ENCODE peak calls at places on chromosomes 5 and 9, in seven cellular contexts. One of them, this sample, is unnamed.

GRCh38 chr9:4106081-4106491 is 193.8 kb downstream of the GLIS3 start:
- DNase-seq in H7: no peak
- DNase-seq in A549: no peak
- DNase-seq in mesothelial cell of epicardium: no peak
- DNase-seq in NCI-H1092: no peak
- DNase-seq in upper lobe of right lung: no peak
- DNase-seq in stimulated activated CD8-positive, alpha-beta memory T cell treated with anti-CD3 and anti-CD28 coated beads, Interleukin-4, amount 100 ng/mL, for 1 hour: no peak
- DNase-seq in this sample: no peak

GRCh38 chr5:149471406-149472183 is 79.6 kb downstream of the CSNK1A1 start:
- DNase-seq in upper lobe of right lung: no peak
- DNase-seq in H7: no peak
- DNase-seq in mesothelial cell of epicardium: no peak
- DNase-seq in A549: peak
- DNase-seq in NCI-H1092: no peak
- DNase-seq in stimulated activated CD8-positive, alpha-beta memory T cell treated with anti-CD3 and anti-CD28 coated beads, Interleukin-4, amount 100 ng/mL, for 1 hour: no peak
- DNase-seq in this sample: no peak

GRCh38 chr9:17906204-17906840 is 327.5 kb downstream of the SH3GL2 start:
- DNase-seq in A549: no peak
- DNase-seq in NCI-H1092: peak
- DNase-seq in mesothelial cell of epicardium: peak
- DNase-seq in H7: peak
- DNase-seq in stimulated activated CD8-positive, alpha-beta memory T cell treated with anti-CD3 and anti-CD28 coated beads, Interleukin-4, amount 100 ng/mL, for 1 hour: no peak
- DNase-seq in upper lobe of right lung: peak
- DNase-seq in this sample: no peak

GRCh38 chr5:35354751-35355150 is 124.5 kb upstream of the PRLR start:
- DNase-seq in upper lobe of right lung: no peak
- DNase-seq in NCI-H1092: no peak
- DNase-seq in H7: no peak
- DNase-seq in stimulated activated CD8-positive, alpha-beta memory T cell treated with anti-CD3 and anti-CD28 coated beads, Interleukin-4, amount 100 ng/mL, for 1 hour: no peak
- DNase-seq in mesothelial cell of epicardium: no peak
- DNase-seq in A549: no peak
- DNase-seq in this sample: no peak

GRCh38 chr9:122158202-122158601 is 1.4 kb downstream of the NDUFA8 start:
- DNase-seq in stimulated activated CD8-positive, alpha-beta memory T cell treated with anti-CD3 and anti-CD28 coated beads, Interleukin-4, amount 100 ng/mL, for 1 hour: no peak
- DNase-seq in NCI-H1092: no peak
- DNase-seq in A549: peak
- DNase-seq in mesothelial cell of epicardium: no peak
- DNase-seq in H7: peak
- DNase-seq in upper lobe of right lung: no peak
- DNase-seq in this sample: no peak

GRCh38 chr9:121734465-121734864 is 83.0 kb downstream of the DAB2IP start:
- DNase-seq in stimulated activated CD8-positive, alpha-beta memory T cell treated with anti-CD3 and anti-CD28 coated beads, Interleukin-4, amount 100 ng/mL, for 1 hour: no peak
- DNase-seq in mesothelial cell of epicardium: no peak
- DNase-seq in A549: no peak
- DNase-seq in upper lobe of right lung: no peak
- DNase-seq in H7: no peak
- DNase-seq in NCI-H1092: no peak
- DNase-seq in this sample: no peak

GRCh38 chr9:106859957-106860715 is 2.8 kb upstream of the ZNF462 start:
- DNase-seq in H7: peak
- DNase-seq in stimulated activated CD8-positive, alpha-beta memory T cell treated with anti-CD3 and anti-CD28 coated beads, Interleukin-4, amount 100 ng/mL, for 1 hour: no peak
- DNase-seq in A549: peak
- DNase-seq in mesothelial cell of epicardium: peak
- DNase-seq in NCI-H1092: no peak
- DNase-seq in upper lobe of right lung: peak
- DNase-seq in this sample: no peak

GRCh38 chr5:96254980-96255681 is 177.9 kb downstream of the PCSK1 start:
- DNase-seq in NCI-H1092: no peak
- DNase-seq in A549: no peak
- DNase-seq in stimulated activated CD8-positive, alpha-beta memory T cell treated with anti-CD3 and anti-CD28 coated beads, Interleukin-4, amount 100 ng/mL, for 1 hour: no peak
- DNase-seq in upper lobe of right lung: no peak
- DNase-seq in H7: no peak
- DNase-seq in mesothelial cell of epicardium: no peak
- DNase-seq in this sample: no peak

GRCh38 chr5:125011014-125011413 is 264.6 kb upstream of the ZNF608 start:
- DNase-seq in A549: no peak
- DNase-seq in mesothelial cell of epicardium: no peak
- DNase-seq in NCI-H1092: no peak
- DNase-seq in H7: no peak
- DNase-seq in upper lobe of right lung: no peak
- DNase-seq in stimulated activated CD8-positive, alpha-beta memory T cell treated with anti-CD3 and anti-CD28 coated beads, Interleukin-4, amount 100 ng/mL, for 1 hour: no peak
- DNase-seq in this sample: no peak

GRCh38 chr5:127505819-127506218 is 11.6 kb upstream of the PRRC1 start:
- DNase-seq in stimulated activated CD8-positive, alpha-beta memory T cell treated with anti-CD3 and anti-CD28 coated beads, Interleukin-4, amount 100 ng/mL, for 1 hour: no peak
- DNase-seq in A549: no peak
- DNase-seq in NCI-H1092: no peak
- DNase-seq in mesothelial cell of epicardium: no peak
- DNase-seq in upper lobe of right lung: no peak
- DNase-seq in H7: no peak
- DNase-seq in this sample: no peak

GRCh38 chr9:119280740-119281485 is 88.3 kb downstream of the BRINP1 start:
- DNase-seq in stimulated activated CD8-positive, alpha-beta memory T cell treated with anti-CD3 and anti-CD28 coated beads, Interleukin-4, amount 100 ng/mL, for 1 hour: no peak
- DNase-seq in NCI-H1092: no peak
- DNase-seq in A549: no peak
- DNase-seq in H7: no peak
- DNase-seq in upper lobe of right lung: no peak
- DNase-seq in mesothelial cell of epicardium: no peak
- DNase-seq in this sample: no peak

GRCh38 chr9:23041466-23041865 is 594.8 kb downstream of the DMRTA1 start:
- DNase-seq in upper lobe of right lung: no peak
- DNase-seq in stimulated activated CD8-positive, alpha-beta memory T cell treated with anti-CD3 and anti-CD28 coated beads, Interleukin-4, amount 100 ng/mL, for 1 hour: no peak
- DNase-seq in mesothelial cell of epicardium: no peak
- DNase-seq in NCI-H1092: no peak
- DNase-seq in A549: no peak
- DNase-seq in H7: no peak
- DNase-seq in this sample: no peak

GRCh38 chr5:107401470-107402085 is 269.2 kb downstream of the EFNA5 start:
- DNase-seq in H7: no peak
- DNase-seq in mesothelial cell of epicardium: no peak
- DNase-seq in NCI-H1092: peak
- DNase-seq in upper lobe of right lung: no peak
- DNase-seq in stimulated activated CD8-positive, alpha-beta memory T cell treated with anti-CD3 and anti-CD28 coated beads, Interleukin-4, amount 100 ng/mL, for 1 hour: no peak
- DNase-seq in A549: no peak
- DNase-seq in this sample: no peak

GRCh38 chr5:112742424-112742823 is 4.7 kb downstream of the APC start:
- DNase-seq in upper lobe of right lung: no peak
- DNase-seq in NCI-H1092: no peak
- DNase-seq in H7: no peak
- DNase-seq in stimulated activated CD8-positive, alpha-beta memory T cell treated with anti-CD3 and anti-CD28 coated beads, Interleukin-4, amount 100 ng/mL, for 1 hour: no peak
- DNase-seq in mesothelial cell of epicardium: no peak
- DNase-seq in A549: no peak
- DNase-seq in this sample: no peak

GRCh38 chr9:117714282-117714681 is 10.1 kb downstream of the TLR4 start:
- DNase-seq in upper lobe of right lung: no peak
- DNase-seq in mesothelial cell of epicardium: no peak
- DNase-seq in NCI-H1092: no peak
- DNase-seq in stimulated activated CD8-positive, alpha-beta memory T cell treated with anti-CD3 and anti-CD28 coated beads, Interleukin-4, amount 100 ng/mL, for 1 hour: no peak
- DNase-seq in A549: no peak
- DNase-seq in H7: peak
- DNase-seq in this sample: peak

GRCh38 chr9:101995231-101995630 is 256.8 kb upstream of the GRIN3A start:
- DNase-seq in NCI-H1092: no peak
- DNase-seq in A549: peak
- DNase-seq in stimulated activated CD8-positive, alpha-beta memory T cell treated with anti-CD3 and anti-CD28 coated beads, Interleukin-4, amount 100 ng/mL, for 1 hour: no peak
- DNase-seq in H7: no peak
- DNase-seq in upper lobe of right lung: no peak
- DNase-seq in mesothelial cell of epicardium: no peak
- DNase-seq in this sample: no peak

GRCh38 chr5:9498541-9499497 is 47.1 kb downstream of the SEMA5A start:
- DNase-seq in A549: no peak
- DNase-seq in mesothelial cell of epicardium: no peak
- DNase-seq in H7: peak
- DNase-seq in stimulated activated CD8-positive, alpha-beta memory T cell treated with anti-CD3 and anti-CD28 coated beads, Interleukin-4, amount 100 ng/mL, for 1 hour: no peak
- DNase-seq in NCI-H1092: no peak
- DNase-seq in upper lobe of right lung: no peak
- DNase-seq in this sample: no peak

GRCh38 chr9:36728651-36729520 is 156.2 kb downstream of the MELK start:
- DNase-seq in stimulated activated CD8-positive, alpha-beta memory T cell treated with anti-CD3 and anti-CD28 coated beads, Interleukin-4, amount 100 ng/mL, for 1 hour: peak
- DNase-seq in NCI-H1092: peak
- DNase-seq in H7: peak
- DNase-seq in mesothelial cell of epicardium: peak
- DNase-seq in A549: peak
- DNase-seq in upper lobe of right lung: peak
- DNase-seq in this sample: peak

GRCh38 chr5:171420429-171421231 is 1.2 kb downstream of the FGF18 start:
- DNase-seq in upper lobe of right lung: peak
- DNase-seq in H7: peak
- DNase-seq in A549: no peak
- DNase-seq in mesothelial cell of epicardium: no peak
- DNase-seq in NCI-H1092: peak
- DNase-seq in stimulated activated CD8-positive, alpha-beta memory T cell treated with anti-CD3 and anti-CD28 coated beads, Interleukin-4, amount 100 ng/mL, for 1 hour: no peak
- DNase-seq in this sample: peak

GRCh38 chr9:18189876-18190670 is 283.9 kb upstream of the ADAMTSL1 start:
- DNase-seq in NCI-H1092: no peak
- DNase-seq in stimulated activated CD8-positive, alpha-beta memory T cell treated with anti-CD3 and anti-CD28 coated beads, Interleukin-4, amount 100 ng/mL, for 1 hour: no peak
- DNase-seq in mesothelial cell of epicardium: no peak
- DNase-seq in H7: no peak
- DNase-seq in A549: no peak
- DNase-seq in upper lobe of right lung: no peak
- DNase-seq in this sample: no peak

GRCh38 chr5:133565993-133566392 is 46.3 kb downstream of the FSTL4 start:
- DNase-seq in upper lobe of right lung: no peak
- DNase-seq in A549: no peak
- DNase-seq in H7: peak
- DNase-seq in stimulated activated CD8-positive, alpha-beta memory T cell treated with anti-CD3 and anti-CD28 coated beads, Interleukin-4, amount 100 ng/mL, for 1 hour: no peak
- DNase-seq in mesothelial cell of epicardium: peak
- DNase-seq in NCI-H1092: no peak
- DNase-seq in this sample: no peak

GRCh38 chr5:2183154-2184023 is 300.7 kb upstream of the IRX4 start:
- DNase-seq in NCI-H1092: no peak
- DNase-seq in upper lobe of right lung: no peak
- DNase-seq in H7: peak
- DNase-seq in mesothelial cell of epicardium: no peak
- DNase-seq in stimulated activated CD8-positive, alpha-beta memory T cell treated with anti-CD3 and anti-CD28 coated beads, Interleukin-4, amount 100 ng/mL, for 1 hour: no peak
- DNase-seq in A549: no peak
- DNase-seq in this sample: peak

GRCh38 chr5:114176356-114176755 is 185.5 kb upstream of the KCNN2 start:
- DNase-seq in stimulated activated CD8-positive, alpha-beta memory T cell treated with anti-CD3 and anti-CD28 coated beads, Interleukin-4, amount 100 ng/mL, for 1 hour: no peak
- DNase-seq in NCI-H1092: no peak
- DNase-seq in A549: no peak
- DNase-seq in mesothelial cell of epicardium: no peak
- DNase-seq in H7: no peak
- DNase-seq in upper lobe of right lung: no peak
- DNase-seq in this sample: no peak

GRCh38 chr9:38488156-38488698 is 64.0 kb upstream of the IGFBPL1 start:
- DNase-seq in A549: no peak
- DNase-seq in NCI-H1092: no peak
- DNase-seq in H7: no peak
- DNase-seq in upper lobe of right lung: no peak
- DNase-seq in mesothelial cell of epicardium: no peak
- DNase-seq in stimulated activated CD8-positive, alpha-beta memory T cell treated with anti-CD3 and anti-CD28 coated beads, Interleukin-4, amount 100 ng/mL, for 1 hour: no peak
- DNase-seq in this sample: no peak

GRCh38 chr5:34656001-34656699 is at the start of gene RAI14:
- DNase-seq in stimulated activated CD8-positive, alpha-beta memory T cell treated with anti-CD3 and anti-CD28 coated beads, Interleukin-4, amount 100 ng/mL, for 1 hour: no peak
- DNase-seq in upper lobe of right lung: peak
- DNase-seq in H7: peak
- DNase-seq in mesothelial cell of epicardium: peak
- DNase-seq in A549: peak
- DNase-seq in NCI-H1092: peak
- DNase-seq in this sample: peak

GRCh38 chr9:137544176-137544755 is 5.9 kb downstream of the PNPLA7 start:
- DNase-seq in NCI-H1092: no peak
- DNase-seq in upper lobe of right lung: no peak
- DNase-seq in mesothelial cell of epicardium: no peak
- DNase-seq in A549: no peak
- DNase-seq in H7: no peak
- DNase-seq in stimulated activated CD8-positive, alpha-beta memory T cell treated with anti-CD3 and anti-CD28 coated beads, Interleukin-4, amount 100 ng/mL, for 1 hour: no peak
- DNase-seq in this sample: no peak

GRCh38 chr9:127561491-127562270 is 50.4 kb upstream of the STXBP1 start:
- DNase-seq in NCI-H1092: no peak
- DNase-seq in A549: peak
- DNase-seq in stimulated activated CD8-positive, alpha-beta memory T cell treated with anti-CD3 and anti-CD28 coated beads, Interleukin-4, amount 100 ng/mL, for 1 hour: no peak
- DNase-seq in upper lobe of right lung: peak
- DNase-seq in mesothelial cell of epicardium: peak
- DNase-seq in H7: peak
- DNase-seq in this sample: no peak

This sample was measured in spleen.